ENCODE peak calls at places on chromosomes 12 and 14, in six cellular contexts. V is mesenchymal stem cell, G is IMR-90, F is H9, Q is mesendoderm, L is H1. B is an unnamed sample. For H3K4me1, the result is how much of the 10 kb centered on the place peaks cover.

GRCh38 chr14:100019156-100019882 is 45.9 kb upstream of the EVL start:
- DNase-seq in V (peak), G (peak), F (no peak), Q (no peak), L (no peak), B (no peak)

GRCh38 chr14:75518625-75519024 is 3.6 kb upstream of the BATF start:
- DNase-seq in V (no peak), G (no peak), F (peak), Q (peak), L (no peak), B (no peak)

GRCh38 chr12:81187686-81188085 is 109.8 kb downstream of the ACSS3 start:
- DNase-seq in V (no peak), G (no peak), F (no peak), Q (no peak), L (no peak), B (no peak)

GRCh38 chr12:132329036-132329738 is at the start of gene GALNT9:
- DNase-seq in V (no peak), G (no peak), F (peak), Q (peak), L (no peak), B (peak)

GRCh38 chr12:57756406-57757341 is 1.8 kb downstream of the MARCHF9 start:
- DNase-seq in V (peak), G (no peak), F (peak), Q (peak), L (no peak), B (no peak)

GRCh38 chr12:1779783-1780182 is 40.6 kb upstream of the LRTM2 start:
- DNase-seq in V (no peak), G (peak), F (no peak), Q (no peak), L (no peak), B (no peak)

GRCh38 chr12:20695232-20695631 is at the start of gene SLCO1C1:
- DNase-seq in V (no peak), G (no peak), F (peak), Q (peak), L (no peak), B (no peak)

GRCh38 chr12:117231750-117232149 is 41.5 kb upstream of the FBXO21 start:
- DNase-seq in V (no peak), G (no peak), F (no peak), Q (peak), L (no peak), B (no peak)

GRCh38 chr14:54947230-54947629 is 44.6 kb upstream of the GCH1 start:
- DNase-seq in V (no peak), G (no peak), F (no peak), Q (no peak), L (no peak), B (no peak)

GRCh38 chr14:103386632-103387329 is 1.6 kb downstream of the MARK3 start:
- DNase-seq in V (peak), G (peak), F (no peak), Q (peak), L (no peak), B (no peak)

GRCh38 chr12:105206686-105207374 is 29.1 kb downstream of the APPL2 start:
- DNase-seq in V (no peak), G (peak), F (no peak), Q (no peak), L (no peak), B (no peak)

GRCh38 chr12:45477526-45477925 is 252.0 kb upstream of the ARID2 start:
- DNase-seq in V (no peak), G (no peak), F (no peak), Q (no peak), L (no peak), B (no peak)

GRCh38 chr12:83172441-83172840 is 485.7 kb downstream of the TMTC2 start:
- DNase-seq in V (no peak), G (no peak), F (no peak), Q (peak), L (no peak), B (no peak)

GRCh38 chr12:117552971-117553370 is 191.5 kb upstream of the NOS1 start:
- DNase-seq in V (no peak), G (no peak), F (no peak), Q (no peak), L (no peak), B (no peak)

GRCh38 chr14:99708449-99708848 is 24.4 kb downstream of the CYP46A1 start:
- DNase-seq in V (no peak), G (no peak), F (peak), Q (no peak), L (no peak), B (no peak)

GRCh38 chr14:80587096-80587724 is 354.3 kb downstream of the CEP128 start:
- DNase-seq in V (peak), G (peak), F (no peak), Q (peak), L (no peak), B (no peak)

GRCh38 chr12:123069436-123070266 is 81.2 kb downstream of the PITPNM2 start:
- DNase-seq in V (no peak), G (no peak), F (no peak), Q (no peak), L (no peak), B (no peak)

GRCh38 chr12:122852336-122853275 is 17.3 kb downstream of the HIP1R start:
- DNase-seq in V (no peak), G (no peak), F (no peak), Q (no peak), L (no peak), B (no peak)

GRCh38 chr12:111435661-111436201 is 30.0 kb downstream of the SH2B3 start:
- DNase-seq in V (no peak), G (no peak), F (no peak), Q (no peak), L (no peak), B (no peak)

GRCh38 chr14:91361236-91361811 is 56.3 kb downstream of the CCDC88C start:
- DNase-seq in V (peak), G (peak), F (no peak), Q (no peak), L (no peak), B (no peak)

GRCh38 chr14:53193193-53193592 is 40.1 kb upstream of the DDHD1 start:
- DNase-seq in V (peak), G (peak), F (no peak), Q (no peak), L (no peak), B (no peak)

GRCh38 chr14:104282332-104283196 is 144.2 kb downstream of the KIF26A start:
- DNase-seq in V (no peak), G (no peak), F (peak), Q (no peak), L (no peak), B (no peak)

GRCh38 chr12:106301241-106301610 is 1.3 kb upstream of the TCP11L2 start:
- DNase-seq in V (peak), G (no peak), F (no peak), Q (no peak), L (no peak), B (no peak)

GRCh38 chr12:115294443-115295133 is 610.6 kb upstream of the TBX3 start:
- DNase-seq in V (peak), G (peak), F (no peak), Q (no peak), L (no peak), B (no peak)

GRCh38 chr12:121580959-121581680 is at the start of gene KDM2B:
- DNase-seq in V (peak), G (peak), F (peak), Q (peak), L (no peak), B (peak)

GRCh38 chr14:22854963-22855724 is 16.4 kb upstream of the LRP10 start:
- DNase-seq in V (no peak), G (no peak), F (no peak), Q (no peak), L (no peak), B (no peak)

GRCh38 chr12:53005215-53005985 is 856 bp upstream of the EIF4B start:
- DNase-seq in V (peak), G (no peak), F (no peak), Q (peak), L (no peak), B (peak)

GRCh38 chr12:21577516-21577915 is 27.1 kb downstream of the GYS2 start:
- DNase-seq in V (no peak), G (no peak), F (no peak), Q (no peak), L (no peak), B (no peak)

GRCh38 chr12:53328043-53328435 is 6.6 kb upstream of the AAAS start:
- DNase-seq in V (no peak), G (no peak), F (peak), Q (peak), L (no peak), B (no peak)

GRCh38 chr14:81176224-81176623 is 44.5 kb downstream of the GTF2A1 start:
- DNase-seq in V (no peak), G (no peak), F (no peak), Q (no peak), L (no peak), B (no peak)

GRCh38 chr12:49636979-49637378 is 13.6 kb downstream of the PRPF40B start:
- DNase-seq in V (peak), G (peak), F (peak), Q (peak), L (no peak), B (peak)

GRCh38 chr12:95417372-95417771 is 56.6 kb upstream of the METAP2 start:
- DNase-seq in V (no peak), G (peak), F (no peak), Q (no peak), L (no peak), B (no peak)

GRCh38 chr14:106491851-106492250 is 965.5 kb downstream of the TMEM121 start:
- DNase-seq in V (no peak), G (no peak), F (no peak), Q (peak), L (no peak), B (no peak)

GRCh38 chr12:124490584-124491305 is 76.7 kb downstream of the NCOR2 start:
- DNase-seq in V (no peak), G (no peak), F (no peak), Q (peak), L (no peak), B (no peak)

GRCh38 chr12:95440401-95440800 is 33.6 kb upstream of the METAP2 start:
- DNase-seq in V (peak), G (peak), F (no peak), Q (no peak), L (no peak), B (no peak)

GRCh38 chr12:93223440-93224426 is 154.0 kb upstream of the NUDT4 start:
- DNase-seq in V (no peak), G (no peak), F (no peak), Q (no peak), L (no peak), B (no peak)

GRCh38 chr14:23021969-23022368 is 12.0 kb upstream of the C14orf93 start:
- DNase-seq in V (no peak), G (no peak), F (no peak), Q (no peak), L (no peak), B (no peak)

GRCh38 chr12:132872073-132872855 is 15.1 kb downstream of the CHFR start:
- DNase-seq in V (no peak), G (no peak), F (no peak), Q (no peak), L (no peak), B (no peak)

DNA sequence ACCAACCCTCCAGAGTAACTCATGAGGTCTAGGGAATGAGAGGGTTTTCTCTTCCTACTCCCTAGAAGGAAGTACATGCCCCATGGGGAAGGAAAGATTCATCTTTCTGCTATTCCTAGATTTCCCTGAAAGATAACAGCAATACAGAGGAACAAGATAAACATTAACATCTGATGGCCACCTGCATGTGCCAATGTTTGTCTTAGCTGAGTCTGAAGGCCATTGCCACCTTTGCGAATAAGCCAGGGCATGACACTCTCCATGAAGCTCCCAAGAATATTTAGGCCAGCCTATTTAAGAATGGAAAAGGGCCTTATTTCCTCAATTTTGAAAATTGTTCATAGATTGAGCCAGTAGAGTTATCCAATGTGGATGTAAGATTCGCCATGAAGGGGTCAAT is 26.0 kb downstream of the IGF1 start:
- DNase-seq in V (no peak), G (no peak), F (no peak), Q (no peak), L (no peak), B (no peak)
- H3K4me1 ChIP-seq in V (under half), G (under half), F (under half), Q (under half), L (under half), B (under half)

DNA sequence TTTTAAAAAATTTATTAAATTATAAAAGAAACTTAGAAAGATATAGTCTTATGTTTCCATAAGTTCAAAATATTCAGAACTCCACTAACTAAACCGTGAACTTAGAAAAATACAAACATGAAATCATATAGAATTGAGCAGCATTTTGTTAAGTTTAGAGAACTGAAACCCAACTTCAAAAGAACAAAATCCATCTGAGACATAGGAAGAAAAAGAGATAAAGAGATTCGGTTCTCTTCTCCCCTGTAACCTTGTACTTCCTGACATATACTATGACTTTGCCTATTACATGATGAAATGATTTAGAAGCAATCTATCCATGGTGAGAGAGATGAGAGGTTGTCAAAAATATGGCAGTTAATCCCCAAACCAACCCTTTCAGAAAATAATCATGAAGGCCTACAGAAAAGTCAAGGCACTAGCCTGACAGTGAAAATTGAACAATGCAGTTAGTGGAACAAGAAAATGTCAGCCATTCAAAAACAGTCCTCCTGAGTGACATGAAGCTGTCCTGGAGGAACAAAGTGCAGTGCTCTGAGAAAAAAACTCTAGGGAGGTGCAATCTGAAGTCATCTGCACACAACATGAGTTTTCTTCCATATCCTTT is 44.0 kb downstream of the C12orf50 start:
- DNase-seq in V (no peak), G (no peak), F (no peak), Q (no peak), L (no peak), B (no peak)
- H2BK15ac ChIP-seq in V (no peak), G (no peak), F (no peak), Q (no peak), L (no peak), B (no peak)

GRCh38 chr12:54983536-54984102 is 943 bp downstream of the TESPA1 start:
- DNase-seq in V (no peak), G (no peak), F (no peak), Q (no peak), L (no peak), B (no peak)
- H3K4me1 ChIP-seq in V (under half), G (under half), F (under half), Q (under half), L (under half), B (under half)

GRCh38 chr14:96011131-96011530 is 28.0 kb upstream of the C14orf132 start:
- DNase-seq in V (no peak), G (no peak), F (no peak), Q (peak), L (no peak), B (no peak)
- H2BK15ac ChIP-seq in V (no peak), G (no peak), F (no peak), Q (no peak), L (no peak), B (no peak)

GRCh38 chr14:67360469-67361206 is 510 bp downstream of the EIF2S1 start:
- DNase-seq in V (no peak), G (no peak), F (no peak), Q (no peak), L (no peak), B (no peak)

GRCh38 chr14:67357583-67358354 is 1.8 kb downstream of the ATP6V1D start:
- DNase-seq in V (peak), G (peak), F (no peak), Q (peak), L (no peak), B (no peak)

GRCh38 chr14:67359775-67360468 is at the start of the genes ATP6V1D and EIF2S1:
- DNase-seq in V (peak), G (peak), F (peak), Q (peak), L (peak), B (peak)

GRCh38 chr14:67359319-67359774 is 257 bp downstream of the ATP6V1D start:
- DNase-seq in V (peak), G (peak), F (no peak), Q (peak), L (no peak), B (no peak)

DNA sequence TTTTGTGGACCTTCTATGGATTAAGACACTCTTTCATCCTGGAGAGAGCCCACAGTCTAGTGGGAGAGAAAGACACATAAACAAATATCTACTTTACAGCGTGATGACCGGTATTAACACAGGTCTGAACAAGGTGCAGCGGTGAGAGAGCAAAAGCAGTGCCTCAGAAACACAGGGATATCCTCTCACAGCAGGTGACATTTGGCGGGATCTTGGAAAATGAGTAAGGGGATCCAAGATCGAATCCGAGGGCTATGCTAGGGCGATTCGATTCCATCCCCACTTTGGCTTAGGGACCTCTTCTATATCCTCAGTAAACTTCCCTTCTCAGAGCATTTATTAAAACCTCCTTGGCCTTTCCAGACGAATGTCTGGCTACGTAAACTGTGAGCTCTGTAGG is 690 bp downstream of the ATP6V1D start:
- DNase-seq in V (peak), G (no peak), F (no peak), Q (peak), L (no peak), B (peak)
- H3K4me1 ChIP-seq in V (under half), G (under half), F (under half), Q (under half), L (under half), B (under half)

DNA sequence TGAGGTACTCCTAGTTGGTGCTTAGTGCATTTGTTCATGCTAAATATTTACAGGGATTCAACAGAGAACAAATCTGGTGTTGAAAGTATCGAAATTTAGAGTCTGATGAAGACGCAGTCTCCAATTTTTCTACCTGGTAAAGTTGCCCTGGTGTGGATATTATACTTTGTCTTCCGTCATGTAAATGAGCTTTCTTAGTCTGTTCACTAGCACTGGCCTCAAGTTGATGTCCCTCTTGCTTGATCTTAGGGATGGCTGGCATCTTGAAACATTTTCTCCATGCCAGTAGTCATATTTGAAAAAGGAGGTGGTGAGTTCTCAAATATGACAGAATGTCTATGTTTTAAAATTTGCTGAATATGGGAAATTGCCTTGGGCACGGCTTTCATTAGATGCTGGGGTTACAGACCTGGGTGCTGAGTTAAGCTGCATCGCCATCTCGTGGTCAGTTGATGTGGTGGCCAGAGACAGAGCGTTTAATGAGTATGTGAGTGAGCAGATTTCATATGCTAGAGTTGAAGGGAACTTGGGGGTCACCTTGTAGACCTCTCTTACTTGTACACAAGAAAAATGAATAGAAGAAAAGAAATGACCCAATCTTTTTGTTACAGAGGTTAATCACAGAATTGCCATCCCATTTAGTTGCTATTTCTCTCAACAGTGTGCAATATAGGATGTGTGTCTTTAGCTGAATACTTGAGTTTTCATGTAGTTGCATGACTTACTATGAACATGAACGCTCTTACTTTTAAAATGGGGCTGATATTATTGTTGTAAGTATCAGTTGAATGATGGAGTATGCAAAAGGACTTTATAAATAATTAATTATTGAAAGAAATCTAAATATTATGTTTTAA is 172.8 kb upstream of the DCN start:
- DNase-seq in V (peak), G (peak), F (peak), Q (peak), L (peak), B (peak)
- H2BK15ac ChIP-seq in V (no peak), G (peak), F (no peak), Q (no peak), L (no peak), B (no peak)

GRCh38 chr12:3119745-3120660 is 42.8 kb downstream of the TSPAN9 start:
- DNase-seq in V (no peak), G (peak), F (no peak), Q (no peak), L (no peak), B (no peak)
- H3K4me1 ChIP-seq in V (under half), G (under half), F (under half), Q (under half), L (under half), B (under half)

GRCh38 chr12:71521125-71521524 is 81.5 kb downstream of the LGR5 start:
- DNase-seq in V (no peak), G (no peak), F (peak), Q (peak), L (no peak), B (no peak)
- H2BK15ac ChIP-seq in V (no peak), G (no peak), F (no peak), Q (no peak), L (no peak), B (no peak)